ENCODE peak calls at places on chromosome 22, in seven cellular contexts. G, K, X, I, F, S and Y are unnamed samples.

GRCh38 chr22:40415531-40416266 is 45.3 kb downstream of the SGSM3 start:
- DNase-seq in G (no peak), K (no peak), X (no peak), I (peak; percentile 25), F (no peak), S (no peak), Y (no peak)

GRCh38 chr22:49132009-49132408 is 695.7 kb downstream of the BRD1 start:
- DNase-seq in G (no peak), K (no peak), X (no peak), I (no peak), F (no peak), S (no peak), Y (no peak)

GRCh38 chr22:40951795-40952602 is 821 bp downstream of the RBX1 start:
- DNase-seq in G (peak; percentile 17), K (no peak), X (peak; percentile 33), I (no peak), F (no peak), S (no peak), Y (no peak)

GRCh38 chr22:45984316-45984916 is 7.5 kb upstream of the WNT7B start:
- DNase-seq in G (no peak), K (no peak), X (no peak), I (no peak), F (no peak), S (no peak), Y (no peak)

GRCh38 chr22:45246060-45246985 is 5.6 kb upstream of the KIAA0930 start:
- DNase-seq in G (no peak), K (no peak), X (no peak), I (peak; percentile 91), F (peak; percentile 92), S (peak; percentile 73), Y (no peak)

GRCh38 chr22:32619614-32620426 is 145.2 kb downstream of the FBXO7 start:
- DNase-seq in G (no peak), K (no peak), X (no peak), I (no peak), F (no peak), S (no peak), Y (no peak)

GRCh38 chr22:22849640-22850610 is 37.7 kb upstream of the IGLL5 start:
- DNase-seq in G (no peak), K (no peak), X (no peak), I (no peak), F (no peak), S (no peak), Y (no peak)

GRCh38 chr22:23231471-23232093 is 51.3 kb downstream of the BCR start:
- DNase-seq in G (no peak), K (no peak), X (no peak), I (no peak), F (no peak), S (no peak), Y (no peak)

GRCh38 chr22:39622881-39623367 is 52.4 kb downstream of the CACNA1I start:
- DNase-seq in G (peak; percentile 61), K (peak; percentile 59), X (no peak), I (peak; percentile 28), F (peak; percentile 40), S (peak; percentile 59), Y (no peak)

GRCh38 chr22:24271406-24271760 is 752 bp downstream of the SPECC1L start:
- DNase-seq in G (peak; percentile 11), K (no peak), X (no peak), I (no peak), F (no peak), S (no peak), Y (no peak)

GRCh38 chr22:49946612-49947295 is 13.8 kb upstream of the PIM3 start:
- DNase-seq in G (no peak), K (no peak), X (no peak), I (no peak), F (no peak), S (no peak), Y (no peak)

GRCh38 chr22:24330636-24331035 is 60.0 kb downstream of the SPECC1L start:
- DNase-seq in G (peak; percentile 17), K (no peak), X (no peak), I (peak; percentile 26), F (no peak), S (no peak), Y (no peak)

GRCh38 chr22:27959335-27960090 is 40.5 kb upstream of the PITPNB start:
- DNase-seq in G (no peak), K (no peak), X (no peak), I (peak; percentile 88), F (no peak), S (no peak), Y (no peak)

GRCh38 chr22:27726726-27727449 is 74.7 kb downstream of the MN1 start:
- DNase-seq in G (peak; percentile 95), K (no peak), X (no peak), I (peak; percentile 79), F (no peak), S (no peak), Y (peak; percentile 78)

GRCh38 chr22:39144101-39144815 is 8.2 kb downstream of the CBX7 start:
- DNase-seq in G (no peak), K (no peak), X (peak; percentile 56), I (no peak), F (no peak), S (no peak), Y (no peak)

GRCh38 chr22:29988719-29989118 is 91.5 kb upstream of the HORMAD2 start:
- DNase-seq in G (no peak), K (no peak), X (no peak), I (no peak), F (no peak), S (no peak), Y (no peak)

GRCh38 chr22:31870890-31871289 is 73.4 kb upstream of the YWHAH start:
- DNase-seq in G (no peak), K (no peak), X (no peak), I (peak; percentile 58), F (no peak), S (no peak), Y (no peak)

GRCh38 chr22:49963647-49964026 is 3.1 kb downstream of the PIM3 start:
- DNase-seq in G (no peak), K (no peak), X (no peak), I (no peak), F (no peak), S (peak; percentile 10), Y (no peak)

GRCh38 chr22:30474683-30475424 is 3.0 kb upstream of the SEC14L3 start:
- DNase-seq in G (no peak), K (no peak), X (no peak), I (no peak), F (no peak), S (no peak), Y (no peak)

DNA sequence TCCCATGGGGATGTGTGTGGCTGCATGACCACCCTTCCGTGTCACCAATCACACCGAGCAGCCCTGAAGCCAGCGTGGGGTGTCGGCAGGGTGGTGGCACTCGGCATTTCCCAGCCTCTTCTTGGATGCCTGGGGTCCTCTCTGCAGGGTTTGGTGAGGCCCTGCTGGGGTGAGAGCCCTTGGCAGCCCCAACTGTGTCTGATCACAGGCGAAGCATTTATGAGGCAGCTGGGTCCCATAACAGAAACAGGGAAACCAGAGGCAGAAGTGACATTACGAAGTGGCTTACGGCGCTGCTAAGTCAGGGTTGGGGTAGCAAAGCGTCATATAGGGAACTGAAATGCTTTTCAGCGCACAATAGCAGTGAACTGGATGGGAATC is 92.3 kb upstream of the SEPTIN5 start:
- DNase-seq in G (no peak), K (no peak), X (peak; percentile 40), I (no peak), F (no peak), S (no peak), Y (no peak)
- TF ChIP-seq POLR2AphosphoS5 in G (no peak), K (no peak), X (no peak), I (no peak), F (no peak), S (no peak), Y (no peak)

GRCh38 chr22:35928273-35928798 is 100.3 kb downstream of the RBFOX2 start:
- DNase-seq in G (no peak), K (no peak), X (no peak), I (no peak), F (no peak), S (no peak), Y (no peak)

GRCh38 chr22:35921777-35922176 is 106.8 kb downstream of the RBFOX2 start:
- DNase-seq in G (peak; percentile 74), K (no peak), X (peak; percentile 13), I (peak; percentile 90), F (peak; percentile 76), S (peak; percentile 49), Y (no peak)

GRCh38 chr22:35918466-35918865 is 110.2 kb downstream of the RBFOX2 start:
- DNase-seq in G (no peak), K (no peak), X (no peak), I (no peak), F (no peak), S (no peak), Y (no peak)

GRCh38 chr22:35919002-35919542 is 109.6 kb downstream of the RBFOX2 start:
- DNase-seq in G (no peak), K (no peak), X (no peak), I (no peak), F (no peak), S (no peak), Y (no peak)

DNA sequence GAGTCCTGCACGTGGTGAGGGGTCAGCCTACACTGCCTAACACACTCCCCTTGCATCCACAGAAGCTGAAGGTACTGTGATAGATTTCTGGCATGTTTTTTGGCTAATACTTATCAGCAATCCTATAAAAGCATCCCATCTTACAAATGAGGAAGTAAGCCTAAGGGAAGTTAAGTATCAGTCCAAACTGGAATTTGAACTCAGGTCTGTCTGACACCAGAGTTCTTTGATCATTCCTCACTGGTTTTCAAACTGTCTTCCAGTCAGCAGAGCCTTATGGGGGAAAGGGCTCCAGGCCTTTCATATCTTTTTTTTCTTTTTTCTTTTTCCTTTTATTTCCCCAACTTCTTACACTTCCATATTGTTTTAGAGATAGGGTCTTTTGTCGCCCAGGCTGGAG is 105.6 kb downstream of the RBFOX2 start:
- DNase-seq in G (no peak), K (no peak), X (no peak), I (no peak), F (no peak), S (no peak), Y (no peak)
- H3K27ac ChIP-seq in G (no peak overlapping the region), K (no peak overlapping the region), X (no peak overlapping the region), I (no peak overlapping the region), F (no peak overlapping the region), S (peak overlapping the region; percentile 44), Y (no peak overlapping the region)

DNA sequence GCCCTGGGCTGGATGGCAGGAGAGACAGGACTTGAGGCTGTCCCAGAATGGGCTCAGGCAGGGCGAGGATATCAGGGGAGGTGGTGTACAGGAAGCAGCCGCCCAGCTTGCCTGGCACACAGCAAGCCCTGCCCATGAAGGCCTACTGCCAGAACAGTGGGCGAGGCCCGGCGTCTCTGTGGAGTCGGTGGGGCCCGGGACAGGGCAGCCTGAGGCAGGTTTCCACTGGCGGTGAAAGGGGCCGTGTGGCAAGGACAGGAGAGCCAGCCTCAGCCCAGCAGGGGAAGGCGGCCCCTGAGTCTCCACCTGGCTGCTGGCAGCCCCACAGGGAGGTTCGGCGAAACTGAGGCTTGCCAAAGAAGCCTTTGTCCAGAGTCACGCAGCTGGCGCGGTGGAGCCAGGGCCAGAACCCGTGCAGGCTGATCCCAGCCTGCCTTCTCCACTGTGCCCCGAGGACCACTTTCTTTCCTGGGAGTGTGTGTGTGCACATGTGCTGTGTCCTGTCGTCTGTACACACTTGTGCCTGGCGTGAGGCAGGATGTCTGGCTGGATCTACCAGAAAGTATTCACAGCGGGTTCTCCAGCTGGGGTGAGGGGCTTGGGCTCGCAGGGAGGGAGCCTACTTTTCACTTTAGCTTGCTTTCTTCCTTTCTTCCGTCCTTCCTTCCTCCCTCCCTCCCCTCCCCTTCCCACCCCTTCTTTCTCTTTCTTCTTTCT is 1.2 kb downstream of the TSPO start:
- DNase-seq in G (peak; percentile 25), K (no peak), X (no peak), I (peak; percentile 67), F (no peak), S (peak; percentile 68), Y (no peak)
- H3K9ac ChIP-seq in G (peak overlapping the region; percentile 82), K (no peak overlapping the region), X (peak overlapping the region; percentile 59), I (peak overlapping the region; percentile 72), F (peak overlapping the region; percentile 78), S (peak overlapping the region; percentile 71), Y (peak overlapping the region; percentile 86)

GRCh38 chr22:37983860-37984791 is at the start of gene SOX10:
- DNase-seq in G (no peak), K (no peak), X (no peak), I (no peak), F (no peak), S (no peak), Y (no peak)
- TF ChIP-seq POLR2AphosphoS5 in G (no peak), K (peak; percentile 46), X (no peak), I (no peak), F (no peak), S (no peak), Y (no peak)